ENCODE peak calls at places on chromosome 10, in five cellular contexts. M is neural progenitor cell, S is cardiac muscle cell, W is esophagus squamous epithelium, B is brain microvascular endothelial cell. G is an unnamed sample.

GRCh38 chr10:49679480-49679893 is at the start of gene C10orf53:
- DNase-seq in M (peak; percentile 89), S (peak; percentile 85), W (no peak), B (peak; percentile 14), G (no peak)

GRCh38 chr10:19812976-19813375 is 3.3 kb upstream of the PLXDC2 start:
- DNase-seq in M (no peak), S (peak; percentile 12), W (no peak), B (no peak), G (no peak)

GRCh38 chr10:24901686-24902399 is 50.6 kb downstream of the PRTFDC1 start:
- DNase-seq in M (peak; percentile 25), S (peak; percentile 88), W (no peak), B (peak; percentile 86), G (no peak)

GRCh38 chr10:48670978-48671913 is 13.4 kb upstream of the WDFY4 start:
- DNase-seq in M (peak; percentile 81), S (no peak), W (peak; percentile 24), B (no peak), G (no peak)

GRCh38 chr10:89085153-89085552 is 94.6 kb downstream of the FAS start:
- DNase-seq in M (no peak), S (no peak), W (no peak), B (no peak), G (no peak)

GRCh38 chr10:22228943-22229755 is 11.3 kb upstream of the EBLN1 start:
- DNase-seq in M (peak; percentile 90), S (peak; percentile 95), W (peak; percentile 29), B (peak; percentile 90), G (peak; percentile 68)

GRCh38 chr10:131748191-131748590 is 152.6 kb upstream of the PPP2R2D start:
- DNase-seq in M (no peak), S (no peak), W (no peak), B (no peak), G (no peak)

GRCh38 chr10:69769395-69769989 is 32.2 kb upstream of the COL13A1 start:
- DNase-seq in M (peak; percentile 40), S (peak; percentile 81), W (no peak), B (peak; percentile 90), G (no peak)

GRCh38 chr10:71320592-71320991 is 1.5 kb downstream of the SLC29A3 start:
- DNase-seq in M (no peak), S (no peak), W (no peak), B (no peak), G (no peak)

GRCh38 chr10:78588194-78588811 is 480.5 kb upstream of the ZMIZ1 start:
- DNase-seq in M (no peak), S (peak; percentile 96), W (no peak), B (no peak), G (no peak)

GRCh38 chr10:62811159-62811875 is 4.8 kb downstream of the EGR2 start:
- DNase-seq in M (no peak), S (no peak), W (no peak), B (no peak), G (peak; percentile 78)

GRCh38 chr10:27319752-27320561 is 79.4 kb upstream of the ACBD5 start:
- DNase-seq in M (peak; percentile 58), S (peak; percentile 89), W (peak; percentile 4), B (peak; percentile 13), G (no peak)

GRCh38 chr10:71068811-71069411 is 143.5 kb upstream of the UNC5B start:
- DNase-seq in M (peak; percentile 44), S (peak; percentile 25), W (no peak), B (peak; percentile 3), G (no peak)

GRCh38 chr10:21993360-21994001 is 10.0 kb downstream of the DNAJC1 start:
- DNase-seq in M (no peak), S (peak; percentile 62), W (no peak), B (no peak), G (no peak)

GRCh38 chr10:93440591-93441012 is 41.5 kb downstream of the MYOF start:
- DNase-seq in M (no peak), S (no peak), W (no peak), B (no peak), G (no peak)

GRCh38 chr10:78717200-78717599 is 351.6 kb upstream of the ZMIZ1 start:
- DNase-seq in M (no peak), S (peak; percentile 42), W (no peak), B (no peak), G (no peak)

GRCh38 chr10:96422525-96422924 is 63.7 kb upstream of the OPALIN start:
- DNase-seq in M (no peak), S (no peak), W (no peak), B (no peak), G (no peak)

GRCh38 chr10:62815373-62816111 is 624 bp downstream of the EGR2 start:
- DNase-seq in M (peak; percentile 50), S (peak; percentile 36), W (no peak), B (no peak), G (no peak)

GRCh38 chr10:35300063-35300699 is 36.1 kb upstream of the CCNY start:
- DNase-seq in M (no peak), S (peak; percentile 18), W (no peak), B (peak; percentile 52), G (peak; percentile 50)

GRCh38 chr10:118692911-118693310 is 61.9 kb downstream of the CACUL1 start:
- DNase-seq in M (no peak), S (peak; percentile 81), W (no peak), B (peak; percentile 48), G (no peak)

GRCh38 chr10:101062231-101063161 is 707 bp downstream of the KAZALD1 start:
- DNase-seq in M (peak; percentile 90), S (peak; percentile 59), W (no peak), B (no peak), G (no peak)

GRCh38 chr10:114825513-114826253 is 4.1 kb downstream of the FHIP2A start:
- DNase-seq in M (no peak), S (peak; percentile 69), W (no peak), B (peak; percentile 95), G (peak; percentile 76)

GRCh38 chr10:94123253-94123995 is 129.7 kb downstream of the PLCE1 start:
- DNase-seq in M (peak; percentile 48), S (peak; percentile 82), W (no peak), B (peak; percentile 87), G (no peak)

GRCh38 chr10:50851884-50852671 is 33.3 kb downstream of the A1CF start:
- DNase-seq in M (no peak), S (no peak), W (no peak), B (no peak), G (no peak)

GRCh38 chr10:103600956-103601569 is 107.6 kb downstream of the NEURL1 start:
- DNase-seq in M (no peak), S (no peak), W (no peak), B (no peak), G (no peak)

GRCh38 chr10:133555521-133555920 is 9.9 kb downstream of the SYCE1 start:
- DNase-seq in M (no peak), S (no peak), W (no peak), B (no peak), G (no peak)

GRCh38 chr10:73857446-73857845 is 16.9 kb downstream of the CAMK2G start:
- DNase-seq in M (no peak), S (no peak), W (no peak), B (peak; percentile 40), G (no peak)

GRCh38 chr10:3805791-3806381 is 20.9 kb upstream of the KLF6 start:
- DNase-seq in M (no peak), S (peak; percentile 86), W (no peak), B (peak; percentile 89), G (no peak)

GRCh38 chr10:17857040-17857439 is 47.9 kb downstream of the MRC1 start:
- DNase-seq in M (no peak), S (no peak), W (no peak), B (no peak), G (no peak)
- TF ChIP-seq CTCF in M (no peak), S (no peak), W (no peak), B (no peak), G (no peak)

GRCh38 chr10:17450024-17450423 is 4.4 kb downstream of the ST8SIA6 start:
- DNase-seq in M (no peak), S (no peak), W (no peak), B (no peak), G (no peak)

GRCh38 chr10:17454181-17454800 is at the start of gene ST8SIA6:
- DNase-seq in M (peak; percentile 83), S (peak; percentile 63), W (no peak), B (peak; percentile 6), G (no peak)

GRCh38 chr10:17453377-17454091 is 861 bp downstream of the ST8SIA6 start:
- DNase-seq in M (peak; percentile 86), S (peak; percentile 38), W (no peak), B (no peak), G (no peak)

GRCh38 chr10:17453035-17453376 is 1.4 kb downstream of the ST8SIA6 start:
- DNase-seq in M (no peak), S (no peak), W (no peak), B (no peak), G (no peak)

DNA sequence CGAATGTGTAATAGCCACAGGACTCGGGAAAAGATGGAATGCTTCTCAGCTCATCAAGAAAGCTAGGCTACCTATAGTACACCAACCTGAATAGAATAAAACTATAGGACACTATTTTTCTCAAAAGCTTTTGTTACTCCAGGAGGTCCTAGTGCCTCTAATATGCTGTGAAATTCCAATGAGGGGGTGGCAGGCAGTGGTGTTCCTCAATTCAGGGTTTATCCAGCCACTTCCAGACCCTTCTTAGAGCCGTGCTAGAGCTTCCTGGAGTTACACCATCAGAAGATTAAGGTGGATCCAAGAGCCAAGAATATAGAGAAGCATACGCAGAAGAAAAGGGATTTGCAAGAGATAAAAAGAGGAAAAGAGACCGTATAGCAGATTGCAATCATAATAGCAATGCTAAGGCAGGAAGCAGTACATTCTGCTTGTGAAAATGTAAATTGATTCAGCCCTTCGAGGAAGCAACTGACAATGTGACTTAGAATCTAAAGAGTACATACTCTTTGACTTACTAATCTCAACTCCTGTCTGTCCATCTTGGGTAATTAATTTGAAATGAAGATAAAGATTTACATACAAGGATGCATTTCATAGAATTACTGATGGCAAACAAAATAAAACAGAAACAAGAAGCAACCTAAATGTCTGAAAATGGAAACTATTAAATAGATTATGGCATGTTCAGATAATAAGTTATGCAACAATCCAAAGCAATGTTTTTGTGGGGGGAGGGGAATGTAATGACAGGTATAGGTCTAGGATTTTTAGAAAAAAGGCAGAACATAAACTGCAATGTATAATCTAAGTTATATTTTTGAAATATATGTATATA is 2.1 kb downstream of the ST8SIA6 start:
- DNase-seq in M (no peak), S (no peak), W (no peak), B (no peak), G (no peak)
- H3K4me3 ChIP-seq in M (peak overlapping the region; percentile 61), S (no peak overlapping the region), W (no peak overlapping the region), B (no peak overlapping the region), G (no peak overlapping the region)

DNA sequence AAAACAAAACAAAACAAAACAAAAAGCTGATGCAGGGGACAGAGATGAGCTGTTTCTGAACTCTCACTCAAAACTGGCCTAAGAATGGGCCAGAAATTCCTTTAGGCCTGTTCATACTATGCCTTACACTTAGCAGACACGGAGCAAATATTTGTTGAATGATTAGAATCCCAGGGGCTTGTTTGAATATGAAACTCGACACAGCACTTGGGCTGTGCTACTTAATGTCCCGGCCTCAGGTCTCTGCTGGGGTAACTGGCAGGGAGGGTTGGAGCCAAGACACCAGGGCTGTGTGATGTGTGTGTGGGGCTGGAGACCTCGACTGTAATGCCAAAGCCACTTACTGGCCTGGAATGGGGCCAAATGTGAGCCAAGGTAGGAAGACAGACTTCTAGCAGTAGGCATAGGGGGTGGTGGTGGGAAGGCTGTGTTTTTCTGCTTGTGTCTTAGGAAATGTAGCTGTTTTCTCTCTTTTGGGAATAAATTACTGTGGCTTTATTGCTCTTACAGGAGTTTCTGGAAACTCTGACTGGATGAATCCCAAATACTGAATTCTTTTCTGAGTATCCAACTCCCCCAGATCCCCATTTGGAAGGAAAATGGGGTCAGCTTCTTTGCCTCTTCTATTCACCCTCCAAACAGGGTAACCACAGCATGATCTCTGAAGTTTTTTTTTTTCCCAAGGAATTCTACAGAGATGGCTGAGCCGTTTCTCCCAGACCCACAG is 66.7 kb downstream of the EMX2 start:
- DNase-seq in M (no peak), S (peak; percentile 25), W (no peak), B (peak; percentile 78), G (no peak)
- TF ChIP-seq CTCF in M (no peak), S (no peak), W (no peak), B (no peak), G (no peak)

GRCh38 chr10:124647421-124648130 is 96.6 kb downstream of the FAM53B start:
- DNase-seq in M (no peak), S (peak; percentile 52), W (peak; percentile 50), B (peak; percentile 28), G (peak; percentile 64)
- H3K4me3 ChIP-seq in M (no peak overlapping the region), S (no peak overlapping the region), W (no peak overlapping the region), B (no peak overlapping the region), G (no peak overlapping the region)